ENCODE peak calls at places on chromosomes 6 and 20, in four cellular contexts. K, V, W and C are unnamed samples.

GRCh38 chr6:104227502-104227901 is 632.2 kb downstream of the HACE1 start:
- DNase-seq in W (no peak), K (no peak), V (no peak), C (no peak)

GRCh38 chr6:2351807-2352431 is 106.5 kb upstream of the GMDS start:
- DNase-seq in W (no peak), V (no peak), K (no peak), C (no peak)

GRCh38 chr6:31362751-31363150 is 5.8 kb upstream of the HLA-B start:
- DNase-seq in K (no peak), V (no peak), W (no peak), C (no peak)

GRCh38 chr6:25279748-25280616 is 808 bp downstream of the CARMIL1 start:
- DNase-seq in K (no peak), W (peak; percentile 15), V (peak; percentile 30), C (peak; percentile 78)

GRCh38 chr20:5990946-5991345 is 40.5 kb downstream of the MCM8 start:
- DNase-seq in W (no peak), V (no peak), K (no peak), C (no peak)

GRCh38 chr20:11624704-11625103 is 293.0 kb upstream of the BTBD3 start:
- DNase-seq in V (no peak), K (no peak), W (no peak), C (no peak)

GRCh38 chr20:46088409-46089075 is 1.2 kb downstream of the NCOA5 start:
- DNase-seq in V (peak; percentile 63), W (peak; percentile 20), K (no peak), C (no peak)

GRCh38 chr6:111870054-111870750 is 3.0 kb downstream of the FYN start:
- DNase-seq in V (peak; percentile 15), W (peak; percentile 52), K (no peak), C (no peak)

DNA sequence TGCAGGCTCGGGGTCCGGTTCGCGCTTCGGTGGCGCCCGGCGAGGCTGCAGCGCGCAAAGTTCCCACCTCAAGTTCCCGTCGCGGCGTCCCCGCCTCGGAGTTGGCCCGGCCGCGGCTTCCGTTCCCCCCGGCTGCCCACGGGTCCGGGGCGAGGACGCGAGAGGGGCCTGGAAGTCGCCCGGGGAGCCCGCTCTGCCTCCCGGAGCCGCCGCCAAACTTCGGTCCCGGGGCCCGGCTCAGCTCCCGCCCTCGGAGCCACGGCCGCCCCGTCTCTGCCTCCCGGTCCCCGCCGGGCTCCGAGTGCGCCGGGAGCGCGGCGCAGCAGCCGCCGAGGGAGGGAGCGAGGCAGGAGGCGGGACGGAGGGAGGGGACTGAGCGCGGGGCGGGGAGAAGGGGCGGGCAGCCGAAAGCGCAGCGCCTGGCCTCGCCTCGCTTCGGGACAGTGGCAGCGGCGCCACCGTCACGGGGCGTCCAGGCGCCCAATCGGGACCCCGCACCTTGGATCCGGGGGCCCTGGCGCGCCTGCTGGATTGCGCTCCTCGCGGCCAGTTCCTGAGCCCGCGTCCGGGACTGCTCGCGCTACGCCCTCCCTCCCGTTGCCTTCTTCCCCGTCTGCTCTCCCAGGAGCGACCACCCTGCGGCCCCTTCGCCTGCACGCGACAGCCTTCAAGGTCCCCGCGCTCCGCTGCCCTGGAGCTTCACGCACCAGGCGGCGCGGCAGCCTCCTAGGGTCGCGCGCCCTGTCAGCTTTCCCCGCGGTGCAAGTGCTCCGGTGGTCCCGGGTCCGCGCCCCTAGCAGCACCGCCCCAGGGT is at the start of gene KCNG1:
- DNase-seq in K (no peak), W (peak; percentile 91), V (no peak), C (peak; percentile 79)
- TF ChIP-seq CBFB in K (no peak), W (no peak), V (no peak), C (no peak)

GRCh38 chr20:36071848-36072247 is 82.7 kb upstream of the EPB41L1 start:
- DNase-seq in V (no peak), K (no peak), W (no peak), C (no peak)

GRCh38 chr20:36066777-36067176 is 87.8 kb upstream of the EPB41L1 start:
- DNase-seq in W (no peak), V (no peak), K (no peak), C (no peak)

GRCh38 chr20:36065427-36065998 is 89.0 kb upstream of the EPB41L1 start:
- DNase-seq in K (no peak), W (no peak), V (no peak), C (no peak)

GRCh38 chr20:36074983-36075382 is 79.6 kb upstream of the EPB41L1 start:
- DNase-seq in W (no peak), V (no peak), K (no peak), C (no peak)

GRCh38 chr20:36070451-36070850 is 84.1 kb upstream of the EPB41L1 start:
- DNase-seq in W (no peak), K (no peak), V (peak; percentile 78), C (peak; percentile 28)
- TF ChIP-seq CBFB in W (no peak), K (no peak), V (no peak), C (no peak)

GRCh38 chr6:39892490-39893129 is 41.7 kb downstream of the MOCS1 start:
- DNase-seq in W (peak; percentile 58), K (peak; percentile 2), V (peak; percentile 50), C (peak; percentile 74)
- TF ChIP-seq CBFB in W (no peak), K (no peak), V (no peak), C (no peak)

DNA sequence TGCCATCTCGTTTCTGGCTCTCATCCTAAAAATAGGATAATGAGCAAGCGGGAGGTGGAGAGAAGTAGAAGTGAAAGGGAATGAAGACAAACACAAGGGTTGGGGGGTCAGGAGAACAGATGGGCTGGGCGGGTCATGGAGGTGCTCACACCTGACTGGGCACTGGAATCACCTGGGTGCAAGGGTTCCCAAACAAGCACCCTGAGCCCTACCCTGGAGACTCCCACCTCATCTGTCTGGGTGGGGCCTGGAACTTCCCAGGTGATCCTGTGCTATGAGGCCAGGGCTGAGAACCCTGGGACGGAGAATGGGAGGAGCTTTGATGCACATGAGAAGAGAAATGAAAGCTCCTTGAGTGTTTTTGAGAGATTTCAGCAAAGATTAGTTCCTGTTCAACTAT is 223.6 kb downstream of the ANKRD60 start:
- DNase-seq in K (no peak), W (no peak), V (no peak), C (no peak)
- TF ChIP-seq CBFB in K (no peak), W (no peak), V (no peak), C (no peak)

GRCh38 chr20:63587781-63588591 is 13.9 kb upstream of the HELZ2 start:
- DNase-seq in V (no peak), K (no peak), W (no peak), C (no peak)
- TF ChIP-seq CBFB in V (no peak), K (no peak), W (no peak), C (no peak)

DNA sequence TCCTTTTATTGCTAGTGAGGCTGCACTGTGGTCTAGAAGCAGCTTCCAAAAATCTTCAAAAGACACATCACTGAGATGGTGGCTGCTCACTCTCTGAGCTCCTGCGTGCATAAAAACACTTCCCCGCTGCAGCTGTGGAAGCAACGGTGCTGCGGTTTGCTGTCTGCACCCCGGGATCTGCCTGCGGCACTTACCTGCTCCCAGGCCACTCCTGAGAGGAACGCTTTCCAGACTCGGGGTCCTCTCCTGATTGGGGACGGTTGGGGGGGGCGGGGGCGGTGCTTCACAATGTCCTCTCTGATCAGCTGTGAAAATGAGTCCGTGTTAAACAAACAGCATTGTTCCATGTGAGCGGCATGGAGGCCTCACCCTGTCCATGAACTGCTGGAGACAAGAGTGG is 77.8 kb downstream of the TMEM242 start:
- DNase-seq in W (no peak), V (no peak), K (no peak), C (no peak)
- TF ChIP-seq CBFB in W (no peak), V (no peak), K (no peak), C (no peak)

DNA sequence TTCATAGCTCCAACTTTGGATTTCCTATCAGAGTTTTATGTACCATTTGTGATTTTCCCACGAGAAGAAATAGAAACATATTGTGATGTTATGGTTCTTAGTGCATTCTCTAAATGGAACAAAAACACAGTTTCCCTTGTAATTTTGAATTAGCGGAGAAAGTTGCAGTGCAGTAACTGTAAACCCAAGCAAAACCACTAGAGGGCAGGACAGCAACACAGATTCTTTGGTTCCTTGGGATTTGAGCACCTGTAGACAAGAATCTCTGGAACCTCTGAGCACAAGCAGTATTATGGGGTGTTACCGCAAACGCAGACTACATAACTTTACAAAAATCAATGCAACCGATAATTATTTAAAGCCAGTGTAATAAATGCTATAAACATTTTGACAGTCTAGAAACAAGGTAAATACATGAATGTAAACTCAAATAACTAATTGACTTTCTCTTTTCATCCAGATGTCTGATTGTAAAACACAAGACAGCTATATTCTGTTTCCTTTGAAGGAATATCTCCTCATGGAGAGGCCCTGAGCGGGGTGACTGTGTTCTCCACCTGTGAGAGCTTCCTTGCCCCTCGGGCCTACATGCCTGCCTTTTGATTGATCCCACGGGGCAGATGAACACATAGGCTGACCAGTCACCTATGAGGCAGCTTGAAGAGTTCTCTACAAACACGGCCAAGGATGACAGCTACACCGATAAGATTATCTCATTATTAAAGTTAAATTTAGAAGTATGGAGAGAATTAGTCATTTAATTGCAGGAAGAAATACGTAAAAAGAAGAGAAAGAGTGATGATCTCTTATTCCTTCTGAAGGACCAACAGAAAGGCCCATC is 67.5 kb upstream of the COL21A1 start:
- DNase-seq in K (no peak), V (peak; percentile 47), W (peak; percentile 14), C (peak; percentile 48)
- TF ChIP-seq CBFB in K (no peak), V (no peak), W (no peak), C (no peak)

DNA sequence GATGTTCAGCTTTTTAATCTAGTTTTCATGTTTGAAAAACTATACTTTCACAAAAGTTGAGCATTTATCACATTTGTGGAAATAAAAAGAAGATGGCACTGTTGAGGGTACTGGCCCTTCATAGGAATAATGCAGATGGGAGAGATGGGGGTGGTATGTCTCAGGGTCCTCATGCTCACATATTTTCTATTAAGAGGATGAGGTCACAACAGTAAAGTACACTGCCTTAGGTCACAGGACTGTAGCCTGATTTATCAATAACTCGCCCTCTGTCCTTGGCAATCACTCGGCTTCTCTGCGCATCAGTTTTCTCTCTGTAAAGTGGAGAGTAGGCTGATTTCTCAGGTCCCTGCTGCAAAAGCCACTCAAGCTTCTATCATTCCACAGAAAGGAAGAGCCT is 55.9 kb downstream of the PPP1R3G start:
- DNase-seq in W (no peak), V (no peak), K (no peak), C (no peak)
- TF ChIP-seq CBFB in W (no peak), V (no peak), K (no peak), C (no peak)

DNA sequence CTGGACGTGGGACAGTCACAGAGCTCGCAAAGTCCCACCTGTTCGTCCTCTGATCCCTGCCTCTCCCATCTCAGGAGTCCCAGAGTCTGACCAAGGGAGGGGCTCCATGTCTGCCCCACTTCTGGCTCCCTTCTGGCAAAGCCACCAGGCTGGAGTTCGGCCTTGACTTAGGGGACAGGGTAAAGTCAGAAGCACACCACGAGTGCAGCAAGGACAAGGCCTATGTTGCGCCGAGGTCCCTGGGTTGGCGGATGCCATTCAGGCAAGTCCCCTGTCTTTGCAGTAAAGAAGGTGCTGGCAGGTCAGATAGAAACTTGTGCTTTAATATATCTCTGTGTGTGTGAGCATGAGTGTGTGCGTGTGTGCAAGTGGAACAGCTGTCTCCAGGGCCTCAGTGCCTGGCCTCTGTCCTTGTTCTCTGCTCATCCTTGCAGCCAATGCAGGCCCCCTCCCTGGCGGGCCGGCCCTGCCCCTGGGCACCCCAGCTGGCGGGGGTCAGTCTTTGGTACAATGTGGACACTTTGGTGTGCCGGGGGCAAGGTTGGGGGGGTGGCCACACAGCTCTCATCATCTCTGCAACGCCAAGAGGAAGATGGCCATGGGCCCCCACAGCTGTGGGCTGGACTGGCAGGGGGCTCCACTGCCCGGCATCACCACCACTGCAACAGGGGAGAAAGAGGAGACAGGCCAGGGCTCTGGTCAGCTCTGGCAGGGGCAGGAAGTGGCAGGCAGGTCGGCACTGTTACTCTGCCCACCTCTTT is 60.7 kb downstream of the MDGA1 start:
- DNase-seq in V (no peak), K (no peak), W (no peak), C (no peak)
- TF ChIP-seq CBFB in V (no peak), K (no peak), W (no peak), C (no peak)